ENCODE peak calls at places on chromosomes 2 and 18, in nine cellular contexts. R is GM23338, P is hepatocyte, N is HCT116, V is neural progenitor cell, M is GM23248, D is MM.1S, C is SK-N-SH, S is PC-3. A is an unnamed sample.

GRCh38 chr2:239949537-239949936 is 75.6 kb downstream of the NDUFA10 start:
- DNase-seq in R (no peak), P (no peak), N (no peak), V (no peak), M (no peak), D (no peak), C (no peak), S (no peak), A (no peak)

GRCh38 chr2:39685135-39685534 is 19.4 kb downstream of the TMEM178A start:
- DNase-seq in R (no peak), P (no peak), N (no peak), V (no peak), M (no peak), D (no peak), C (no peak), S (no peak), A (no peak)

GRCh38 chr2:238865015-238865719 is 17.3 kb downstream of the TWIST2 start:
- DNase-seq in R (no peak), P (no peak), N (no peak), V (no peak), M (peak; percentile 56), D (no peak), C (no peak), S (no peak), A (no peak)

GRCh38 chr18:58788971-58789797 is 75.5 kb upstream of the ZNF532 start:
- DNase-seq in R (no peak), P (peak; percentile 59), N (no peak), V (peak; percentile 67), M (peak; percentile 32), D (no peak), C (no peak), S (peak; percentile 97), A (no peak)

GRCh38 chr2:44926957-44927356 is 14.5 kb upstream of the SIX3 start:
- DNase-seq in R (peak; percentile 81), P (no peak), N (no peak), V (peak; percentile 82), M (no peak), D (no peak), C (no peak), S (no peak), A (no peak)

GRCh38 chr2:155643056-155643775 is 689.3 kb downstream of the NR4A2 start:
- DNase-seq in R (no peak), P (no peak), N (no peak), V (no peak), M (no peak), D (no peak), C (no peak), S (no peak), A (no peak)

GRCh38 chr2:160052524-160052923 is 9.9 kb downstream of the PLA2R1 start:
- DNase-seq in R (no peak), P (no peak), N (no peak), V (no peak), M (no peak), D (no peak), C (no peak), S (no peak), A (no peak)

GRCh38 chr2:28342081-28342967 is 50.3 kb upstream of the FOSL2 start:
- DNase-seq in R (no peak), P (peak; percentile 49), N (no peak), V (no peak), M (peak; percentile 66), D (no peak), C (no peak), S (peak; percentile 33), A (no peak)

GRCh38 chr2:168348076-168348475 is 100.7 kb upstream of the STK39 start:
- DNase-seq in R (peak; percentile 86), P (peak; percentile 67), N (peak; percentile 57), V (peak; percentile 63), M (peak; percentile 54), D (peak; percentile 49), C (peak; percentile 40), S (peak; percentile 55), A (peak; percentile 11)

GRCh38 chr2:241833101-241833937 is 24.3 kb downstream of the NEU4 start:
- DNase-seq in R (no peak), P (no peak), N (no peak), V (no peak), M (peak; percentile 64), D (no peak), C (no peak), S (peak; percentile 38), A (no peak)

GRCh38 chr2:6750389-6751158 is 115.1 kb downstream of the CMPK2 start:
- DNase-seq in R (no peak), P (no peak), N (no peak), V (no peak), M (no peak), D (no peak), C (peak; percentile 62), S (no peak), A (no peak)

GRCh38 chr2:127614731-127615130 is 31.2 kb upstream of the GPR17 start:
- DNase-seq in R (no peak), P (peak; percentile 2), N (no peak), V (no peak), M (peak; percentile 75), D (no peak), C (peak; percentile 6), S (peak; percentile 81), A (no peak)

GRCh38 chr2:217142649-217143266 is 282.9 kb upstream of the TNP1 start:
- DNase-seq in R (peak; percentile 75), P (peak; percentile 29), N (peak; percentile 29), V (peak; percentile 41), M (peak; percentile 26), D (no peak), C (peak; percentile 17), S (peak; percentile 65), A (peak; percentile 34)

GRCh38 chr2:229669841-229670240 is 44.5 kb downstream of the DNER start:
- DNase-seq in R (no peak), P (no peak), N (no peak), V (no peak), M (no peak), D (peak; percentile 64), C (no peak), S (no peak), A (no peak)

GRCh38 chr2:29000481-29000880 is 19.4 kb downstream of the TOGARAM2 start:
- DNase-seq in R (no peak), P (no peak), N (no peak), V (no peak), M (no peak), D (no peak), C (no peak), S (no peak), A (peak; percentile 35)

GRCh38 chr2:186429095-186429494 is 57.0 kb upstream of the ZC3H15 start:
- DNase-seq in R (no peak), P (no peak), N (no peak), V (no peak), M (peak; percentile 60), D (no peak), C (no peak), S (peak; percentile 50), A (no peak)

GRCh38 chr2:11716689-11717321 is 29.6 kb upstream of the LPIN1 start:
- DNase-seq in R (no peak), P (peak; percentile 30), N (no peak), V (no peak), M (peak; percentile 70), D (no peak), C (no peak), S (no peak), A (peak; percentile 22)

GRCh38 chr2:11717623-11718022 is 28.8 kb upstream of the LPIN1 start:
- DNase-seq in R (no peak), P (no peak), N (no peak), V (no peak), M (no peak), D (no peak), C (no peak), S (no peak), A (no peak)

GRCh38 chr2:11712866-11713265 is 33.6 kb upstream of the LPIN1 start:
- DNase-seq in R (no peak), P (no peak), N (no peak), V (no peak), M (no peak), D (no peak), C (no peak), S (peak; percentile 96), A (no peak)

GRCh38 chr2:11713815-11714214 is 32.6 kb upstream of the LPIN1 start:
- DNase-seq in R (no peak), P (no peak), N (no peak), V (peak; percentile 14), M (no peak), D (no peak), C (peak; percentile 46), S (no peak), A (no peak)

GRCh38 chr2:11715987-11716652 is 30.3 kb upstream of the LPIN1 start:
- DNase-seq in R (no peak), P (no peak), N (no peak), V (no peak), M (no peak), D (no peak), C (no peak), S (no peak), A (no peak)
- H3K27ac ChIP-seq in R (no peak overlapping the region), P (no peak overlapping the region), N (no peak overlapping the region), V (no peak overlapping the region), M (no peak overlapping the region), D (no peak overlapping the region), C (no peak overlapping the region), S (no peak overlapping the region), A (no peak overlapping the region)

GRCh38 chr18:50659091-50660003 is 99.5 kb downstream of the MAPK4 start:
- DNase-seq in R (no peak), P (peak; percentile 74), N (peak; percentile 26), V (no peak), M (peak; percentile 57), D (no peak), C (no peak), S (peak; percentile 27), A (no peak)
- TF ChIP-seq EZH2phosphoT487 in R (no peak), P (no peak), N (no peak), V (no peak), M (no peak), D (no peak), C (no peak), S (no peak), A (no peak)

DNA sequence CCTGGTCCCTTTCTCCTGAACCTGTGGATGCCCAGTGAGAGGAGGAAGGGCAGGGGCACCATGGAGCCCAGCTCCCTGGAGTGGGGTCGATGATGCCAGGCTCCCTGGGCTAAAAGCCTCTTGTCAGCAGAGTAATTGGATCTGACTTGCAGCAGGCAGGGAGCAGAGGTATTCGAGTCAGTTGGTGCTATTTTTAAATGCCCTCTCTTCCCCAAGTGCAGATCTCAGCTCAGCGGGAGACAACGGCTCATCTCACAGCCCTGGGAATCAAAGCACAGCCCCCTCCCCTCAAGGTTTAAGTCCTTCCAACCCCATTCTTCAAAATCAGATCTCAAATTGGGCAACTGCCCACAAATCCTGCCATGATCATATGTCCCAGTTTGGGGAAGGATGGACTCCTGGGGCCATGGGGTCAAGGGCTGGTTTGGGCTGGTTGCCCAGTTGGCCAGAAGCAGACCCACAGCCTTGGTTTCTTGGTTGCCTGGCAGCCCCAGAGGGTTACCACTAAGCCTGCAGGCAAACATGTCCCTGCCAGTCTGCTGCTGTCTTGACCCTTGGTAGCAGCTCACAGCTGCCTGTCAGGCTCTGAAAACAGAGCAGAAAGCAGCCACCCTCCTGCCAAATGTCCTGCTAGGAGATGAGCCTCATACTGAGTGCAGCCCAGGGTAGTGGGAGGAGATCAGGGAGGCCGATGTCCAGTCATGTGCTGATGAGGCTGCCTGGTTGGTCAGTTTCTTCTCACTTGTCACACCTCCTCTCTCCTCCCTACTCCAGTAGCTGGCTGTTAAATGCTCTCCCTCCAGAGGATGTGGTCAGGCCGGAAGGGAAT is 244.9 kb downstream of the LOXHD1 start:
- DNase-seq in R (peak; percentile 34), P (no peak), N (no peak), V (no peak), M (no peak), D (no peak), C (peak; percentile 80), S (no peak), A (no peak)
- H3K27ac ChIP-seq in R (no peak overlapping the region), P (no peak overlapping the region), N (no peak overlapping the region), V (no peak overlapping the region), M (no peak overlapping the region), D (no peak overlapping the region), C (peak overlapping the region; percentile 94), S (no peak overlapping the region), A (no peak overlapping the region)

GRCh38 chr2:73908689-73909652 is 16.2 kb downstream of the ACTG2 start:
- DNase-seq in R (no peak), P (no peak), N (no peak), V (no peak), M (no peak), D (no peak), C (no peak), S (no peak), A (no peak)
- TF ChIP-seq EZH2phosphoT487 in R (no peak), P (no peak), N (no peak), V (no peak), M (no peak), D (no peak), C (no peak), S (no peak), A (no peak)